ENCODE peak calls at places on chromosomes 6 and 20, in ten cellular contexts. One of them, this sample, is unnamed.

GRCh38 chr6:169165561-169166300 is 87.9 kb downstream of the THBS2 start:
- DNase-seq in uterus: no peak
- DNase-seq in AG04450: no peak
- DNase-seq in cardiac muscle cell: peak; percentile 57
- DNase-seq in BJ: no peak
- DNase-seq in tibial artery: peak; percentile 53
- DNase-seq in GM23338: no peak
- DNase-seq in choroid plexus epithelial cell: peak; percentile 75
- DNase-seq in PC-3: no peak
- DNase-seq in heart left ventricle: no peak
- DNase-seq in this sample: peak; percentile 67

GRCh38 chr6:42748241-42748898 is 2.5 kb upstream of the TBCC start:
- DNase-seq in tibial artery: peak; percentile 55
- DNase-seq in heart left ventricle: no peak
- DNase-seq in choroid plexus epithelial cell: peak; percentile 50
- DNase-seq in GM23338: no peak
- DNase-seq in PC-3: no peak
- DNase-seq in AG04450: no peak
- DNase-seq in BJ: no peak
- DNase-seq in cardiac muscle cell: peak; percentile 44
- DNase-seq in uterus: no peak
- DNase-seq in this sample: peak; percentile 35

GRCh38 chr6:80245043-80245442 is 138.6 kb downstream of the BCKDHB start:
- DNase-seq in AG04450: no peak
- DNase-seq in cardiac muscle cell: no peak
- DNase-seq in choroid plexus epithelial cell: no peak
- DNase-seq in PC-3: no peak
- DNase-seq in GM23338: no peak
- DNase-seq in heart left ventricle: no peak
- DNase-seq in uterus: no peak
- DNase-seq in BJ: no peak
- DNase-seq in tibial artery: no peak
- DNase-seq in this sample: no peak

GRCh38 chr6:154509421-154510143 is 903 bp downstream of the CNKSR3 start:
- DNase-seq in GM23338: peak; percentile 52
- DNase-seq in cardiac muscle cell: peak; percentile 41
- DNase-seq in PC-3: peak; percentile 21
- DNase-seq in heart left ventricle: peak; percentile 28
- DNase-seq in tibial artery: peak; percentile 64
- DNase-seq in uterus: peak; percentile 29
- DNase-seq in choroid plexus epithelial cell: peak; percentile 50
- DNase-seq in BJ: no peak
- DNase-seq in AG04450: no peak
- DNase-seq in this sample: peak; percentile 30

GRCh38 chr6:16199792-16200191 is 38.6 kb upstream of the GMPR start:
- DNase-seq in AG04450: no peak
- DNase-seq in cardiac muscle cell: no peak
- DNase-seq in tibial artery: no peak
- DNase-seq in GM23338: no peak
- DNase-seq in choroid plexus epithelial cell: no peak
- DNase-seq in BJ: no peak
- DNase-seq in heart left ventricle: no peak
- DNase-seq in PC-3: no peak
- DNase-seq in uterus: no peak
- DNase-seq in this sample: no peak

GRCh38 chr6:35089935-35090505 is 51.1 kb downstream of the TCP11 start:
- DNase-seq in uterus: no peak
- DNase-seq in GM23338: no peak
- DNase-seq in choroid plexus epithelial cell: peak; percentile 95
- DNase-seq in AG04450: peak; percentile 42
- DNase-seq in tibial artery: no peak
- DNase-seq in heart left ventricle: no peak
- DNase-seq in BJ: peak; percentile 51
- DNase-seq in PC-3: no peak
- DNase-seq in cardiac muscle cell: peak; percentile 88
- DNase-seq in this sample: peak; percentile 50

GRCh38 chr6:127146935-127147334 is 28.5 kb downstream of the RSPO3 start:
- DNase-seq in GM23338: peak; percentile 71
- DNase-seq in AG04450: peak; percentile 32
- DNase-seq in cardiac muscle cell: peak; percentile 85
- DNase-seq in heart left ventricle: no peak
- DNase-seq in tibial artery: no peak
- DNase-seq in uterus: no peak
- DNase-seq in BJ: peak; percentile 52
- DNase-seq in PC-3: peak; percentile 27
- DNase-seq in choroid plexus epithelial cell: peak; percentile 97
- DNase-seq in this sample: peak; percentile 82

GRCh38 chr6:77425676-77426075 is 37.6 kb downstream of the HTR1B start:
- DNase-seq in cardiac muscle cell: peak; percentile 59
- DNase-seq in choroid plexus epithelial cell: peak; percentile 62
- DNase-seq in heart left ventricle: no peak
- DNase-seq in PC-3: no peak
- DNase-seq in AG04450: no peak
- DNase-seq in uterus: no peak
- DNase-seq in BJ: no peak
- DNase-seq in tibial artery: no peak
- DNase-seq in GM23338: no peak
- DNase-seq in this sample: peak; percentile 54

GRCh38 chr6:125924169-125924568 is 32.4 kb upstream of the HINT3 start:
- DNase-seq in AG04450: no peak
- DNase-seq in uterus: no peak
- DNase-seq in cardiac muscle cell: no peak
- DNase-seq in PC-3: peak; percentile 60
- DNase-seq in tibial artery: no peak
- DNase-seq in choroid plexus epithelial cell: no peak
- DNase-seq in GM23338: no peak
- DNase-seq in BJ: no peak
- DNase-seq in heart left ventricle: no peak
- DNase-seq in this sample: no peak

GRCh38 chr6:111957623-111958315 is 84.5 kb upstream of the FYN start:
- DNase-seq in heart left ventricle: no peak
- DNase-seq in AG04450: no peak
- DNase-seq in PC-3: no peak
- DNase-seq in choroid plexus epithelial cell: no peak
- DNase-seq in GM23338: peak; percentile 75
- DNase-seq in tibial artery: no peak
- DNase-seq in BJ: no peak
- DNase-seq in cardiac muscle cell: no peak
- DNase-seq in uterus: no peak
- DNase-seq in this sample: no peak

GRCh38 chr6:3294921-3295871 is 36.4 kb downstream of the PSMG4 start:
- DNase-seq in AG04450: no peak
- DNase-seq in uterus: peak; percentile 17
- DNase-seq in BJ: no peak
- DNase-seq in choroid plexus epithelial cell: no peak
- DNase-seq in GM23338: peak; percentile 48
- DNase-seq in PC-3: peak; percentile 20
- DNase-seq in cardiac muscle cell: no peak
- DNase-seq in tibial artery: no peak
- DNase-seq in heart left ventricle: no peak
- DNase-seq in this sample: no peak

GRCh38 chr6:168365422-168366165 is 46.0 kb upstream of the DACT2 start:
- DNase-seq in PC-3: no peak
- DNase-seq in choroid plexus epithelial cell: no peak
- DNase-seq in tibial artery: peak; percentile 56
- DNase-seq in BJ: no peak
- DNase-seq in heart left ventricle: no peak
- DNase-seq in AG04450: no peak
- DNase-seq in GM23338: no peak
- DNase-seq in cardiac muscle cell: no peak
- DNase-seq in uterus: no peak
- DNase-seq in this sample: no peak

GRCh38 chr6:71529769-71530168 is 241.2 kb downstream of the OGFRL1 start:
- DNase-seq in uterus: no peak
- DNase-seq in choroid plexus epithelial cell: no peak
- DNase-seq in PC-3: no peak
- DNase-seq in GM23338: no peak
- DNase-seq in cardiac muscle cell: no peak
- DNase-seq in BJ: no peak
- DNase-seq in AG04450: no peak
- DNase-seq in heart left ventricle: no peak
- DNase-seq in tibial artery: no peak
- DNase-seq in this sample: no peak

GRCh38 chr6:163180874-163181541 is 233.5 kb upstream of the QKI start:
- DNase-seq in heart left ventricle: peak; percentile 81
- DNase-seq in uterus: peak; percentile 32
- DNase-seq in PC-3: peak; percentile 77
- DNase-seq in cardiac muscle cell: peak; percentile 84
- DNase-seq in tibial artery: peak; percentile 74
- DNase-seq in AG04450: no peak
- DNase-seq in choroid plexus epithelial cell: peak; percentile 88
- DNase-seq in GM23338: peak; percentile 86
- DNase-seq in BJ: no peak
- DNase-seq in this sample: peak; percentile 65

GRCh38 chr6:390914-391558 is 516 bp upstream of the IRF4 start:
- DNase-seq in tibial artery: no peak
- DNase-seq in heart left ventricle: no peak
- DNase-seq in choroid plexus epithelial cell: peak; percentile 22
- DNase-seq in cardiac muscle cell: no peak
- DNase-seq in GM23338: peak; percentile 77
- DNase-seq in AG04450: no peak
- DNase-seq in uterus: no peak
- DNase-seq in PC-3: no peak
- DNase-seq in BJ: peak; percentile 2
- DNase-seq in this sample: peak; percentile 58
- H3K4me3 ChIP-seq in tibial artery: peak overlapping the region; percentile 34
- H3K4me3 ChIP-seq in heart left ventricle: peak overlapping the region; percentile 44
- H3K4me3 ChIP-seq in choroid plexus epithelial cell: no peak overlapping the region
- H3K4me3 ChIP-seq in cardiac muscle cell: peak overlapping the region; percentile 16
- H3K4me3 ChIP-seq in GM23338: peak overlapping the region; percentile 72
- H3K4me3 ChIP-seq in AG04450: no peak overlapping the region
- H3K4me3 ChIP-seq in uterus: no peak overlapping the region
- H3K4me3 ChIP-seq in PC-3: no peak overlapping the region
- H3K4me3 ChIP-seq in BJ: no peak overlapping the region
- H3K4me3 ChIP-seq in this sample: peak overlapping the region; percentile 9

GRCh38 chr6:158717341-158718328 is 67.8 kb downstream of the SYTL3 start:
- DNase-seq in uterus: no peak
- DNase-seq in BJ: no peak
- DNase-seq in tibial artery: peak; percentile 48
- DNase-seq in choroid plexus epithelial cell: no peak
- DNase-seq in PC-3: no peak
- DNase-seq in heart left ventricle: no peak
- DNase-seq in cardiac muscle cell: no peak
- DNase-seq in GM23338: no peak
- DNase-seq in AG04450: no peak
- DNase-seq in this sample: no peak

GRCh38 chr6:158713469-158713868 is 63.6 kb downstream of the SYTL3 start:
- DNase-seq in BJ: no peak
- DNase-seq in heart left ventricle: no peak
- DNase-seq in tibial artery: peak; percentile 42
- DNase-seq in cardiac muscle cell: no peak
- DNase-seq in choroid plexus epithelial cell: no peak
- DNase-seq in PC-3: no peak
- DNase-seq in uterus: no peak
- DNase-seq in GM23338: no peak
- DNase-seq in AG04450: no peak
- DNase-seq in this sample: no peak

GRCh38 chr6:158722176-158722729 is 72.4 kb downstream of the SYTL3 start:
- DNase-seq in uterus: no peak
- DNase-seq in BJ: no peak
- DNase-seq in PC-3: no peak
- DNase-seq in tibial artery: no peak
- DNase-seq in AG04450: no peak
- DNase-seq in heart left ventricle: no peak
- DNase-seq in GM23338: no peak
- DNase-seq in choroid plexus epithelial cell: no peak
- DNase-seq in cardiac muscle cell: no peak
- DNase-seq in this sample: no peak

GRCh38 chr6:158715330-158716311 is 65.8 kb downstream of the SYTL3 start:
- DNase-seq in choroid plexus epithelial cell: no peak
- DNase-seq in GM23338: no peak
- DNase-seq in cardiac muscle cell: no peak
- DNase-seq in BJ: no peak
- DNase-seq in tibial artery: peak; percentile 55
- DNase-seq in PC-3: no peak
- DNase-seq in AG04450: no peak
- DNase-seq in uterus: no peak
- DNase-seq in heart left ventricle: no peak
- DNase-seq in this sample: no peak

GRCh38 chr6:158718431-158719126 is 68.7 kb downstream of the SYTL3 start:
- DNase-seq in choroid plexus epithelial cell: peak; percentile 63
- DNase-seq in cardiac muscle cell: peak; percentile 53
- DNase-seq in uterus: no peak
- DNase-seq in AG04450: no peak
- DNase-seq in heart left ventricle: no peak
- DNase-seq in BJ: no peak
- DNase-seq in GM23338: peak; percentile 92
- DNase-seq in tibial artery: peak; percentile 51
- DNase-seq in PC-3: peak; percentile 27
- DNase-seq in this sample: no peak
- TF ChIP-seq CTCF in choroid plexus epithelial cell: peak; percentile 85
- TF ChIP-seq CTCF in cardiac muscle cell: peak; percentile 79
- TF ChIP-seq CTCF in uterus: no peak
- TF ChIP-seq CTCF in AG04450: peak; percentile 57
- TF ChIP-seq CTCF in heart left ventricle: peak; percentile 65
- TF ChIP-seq CTCF in BJ: peak; percentile 49
- TF ChIP-seq CTCF in GM23338: peak; percentile 92
- TF ChIP-seq CTCF in tibial artery: peak; percentile 29
- TF ChIP-seq CTCF in PC-3: peak; percentile 60
- TF ChIP-seq CTCF in this sample: peak; percentile 52

DNA sequence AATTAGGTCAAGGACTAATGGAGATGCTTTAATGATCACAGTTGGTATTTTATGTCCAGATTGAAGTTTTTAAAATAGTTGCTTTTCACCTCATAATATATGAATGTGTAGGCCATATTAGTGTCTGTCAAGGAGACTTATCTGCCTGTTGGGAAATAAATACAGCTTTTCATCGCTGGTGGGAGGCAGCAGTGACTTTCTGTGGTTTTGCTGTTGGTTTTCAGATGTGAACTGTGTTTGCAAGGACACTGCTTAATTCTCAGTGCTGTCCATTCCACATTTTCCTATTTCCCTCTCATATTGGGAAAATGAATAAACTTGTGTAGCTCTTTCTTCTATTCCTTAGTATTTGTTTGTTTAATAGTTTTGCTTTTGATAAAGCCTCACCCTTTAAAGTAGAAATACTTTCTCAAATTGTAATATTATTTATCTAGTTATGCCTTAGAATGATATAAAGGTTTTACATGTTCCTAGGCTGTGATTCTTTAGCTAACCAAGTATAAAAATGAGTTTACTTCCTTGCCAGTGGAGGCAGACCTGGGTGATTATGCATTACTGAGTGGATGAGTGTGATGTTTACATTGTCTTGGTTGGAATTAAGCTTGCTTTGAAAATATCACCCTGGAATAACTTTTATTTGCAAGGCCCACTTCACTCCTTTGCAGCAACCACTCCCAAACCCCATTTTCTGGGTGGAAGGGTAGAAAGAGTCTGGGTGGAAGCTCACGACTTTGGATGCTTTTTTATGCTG is 3.3 kb downstream of the PLCB4 start:
- DNase-seq in BJ: no peak
- DNase-seq in uterus: no peak
- DNase-seq in GM23338: no peak
- DNase-seq in AG04450: no peak
- DNase-seq in cardiac muscle cell: peak; percentile 40
- DNase-seq in choroid plexus epithelial cell: no peak
- DNase-seq in heart left ventricle: no peak
- DNase-seq in tibial artery: no peak
- DNase-seq in PC-3: peak; percentile 66
- DNase-seq in this sample: no peak
- H3K4me3 ChIP-seq in BJ: no peak overlapping the region
- H3K4me3 ChIP-seq in uterus: no peak overlapping the region
- H3K4me3 ChIP-seq in GM23338: no peak overlapping the region
- H3K4me3 ChIP-seq in AG04450: no peak overlapping the region
- H3K4me3 ChIP-seq in cardiac muscle cell: no peak overlapping the region
- H3K4me3 ChIP-seq in choroid plexus epithelial cell: no peak overlapping the region
- H3K4me3 ChIP-seq in heart left ventricle: peak overlapping the region; percentile 1
- H3K4me3 ChIP-seq in tibial artery: no peak overlapping the region
- H3K4me3 ChIP-seq in PC-3: peak overlapping the region; percentile 91
- H3K4me3 ChIP-seq in this sample: no peak overlapping the region

GRCh38 chr20:11204926-11205768 is 531.3 kb upstream of the JAG1 start:
- DNase-seq in choroid plexus epithelial cell: peak; percentile 88
- DNase-seq in uterus: peak; percentile 38
- DNase-seq in AG04450: no peak
- DNase-seq in heart left ventricle: peak; percentile 68
- DNase-seq in GM23338: peak; percentile 88
- DNase-seq in cardiac muscle cell: peak; percentile 81
- DNase-seq in BJ: no peak
- DNase-seq in PC-3: peak; percentile 84
- DNase-seq in tibial artery: peak; percentile 73
- DNase-seq in this sample: peak; percentile 73
- TF ChIP-seq CTCF in choroid plexus epithelial cell: peak; percentile 96
- TF ChIP-seq CTCF in uterus: peak; percentile 62
- TF ChIP-seq CTCF in AG04450: peak; percentile 83
- TF ChIP-seq CTCF in heart left ventricle: peak; percentile 85
- TF ChIP-seq CTCF in GM23338: peak; percentile 89
- TF ChIP-seq CTCF in cardiac muscle cell: peak; percentile 95
- TF ChIP-seq CTCF in BJ: peak; percentile 76
- TF ChIP-seq CTCF in PC-3: peak; percentile 96
- TF ChIP-seq CTCF in tibial artery: peak; percentile 62
- TF ChIP-seq CTCF in this sample: peak; percentile 94

This sample was measured in fibroblast of mammary gland.